ENCODE peak calls at places on chromosomes 6 and 20, in eight cellular contexts. A, W, O, C, Q, G, R and E are unnamed samples.

GRCh38 chr6:168061269-168062210 is 17.5 kb downstream of the FRMD1 start:
- DNase-seq in W (no peak), Q (no peak), O (no peak), A (no peak), G (no peak), R (no peak), C (no peak), E (no peak)

GRCh38 chr20:22985212-22985611 is 49.9 kb upstream of the SSTR4 start:
- DNase-seq in R (no peak), Q (no peak), O (no peak), A (no peak), C (no peak), G (no peak), W (no peak), E (no peak)

GRCh38 chr6:48826884-48827701 is 636.0 kb downstream of the MMUT start:
- DNase-seq in C (no peak), O (no peak), R (no peak), W (no peak), G (peak), Q (no peak), A (peak), E (peak)

GRCh38 chr6:116382587-116382986 is 11.8 kb downstream of the DSE start:
- DNase-seq in O (no peak), C (no peak), W (no peak), A (no peak), R (no peak), G (no peak), Q (no peak), E (no peak)

GRCh38 chr6:10414766-10415592 is at the start of gene TFAP2A:
- DNase-seq in O (peak), C (no peak), Q (no peak), A (no peak), W (peak), G (peak), R (no peak), E (peak)

GRCh38 chr6:155303361-155303870 is 10.9 kb downstream of the TFB1M start:
- DNase-seq in A (no peak), R (no peak), G (no peak), C (no peak), Q (no peak), O (no peak), W (no peak), E (no peak)

GRCh38 chr6:33508935-33509926 is 54.9 kb downstream of the ZBTB9 start:
- DNase-seq in C (no peak), O (peak), A (no peak), G (no peak), W (no peak), Q (no peak), R (no peak), E (no peak)

GRCh38 chr6:118403036-118403435 is 145.1 kb upstream of the PLN start:
- DNase-seq in G (no peak), R (no peak), A (no peak), C (no peak), O (no peak), W (no peak), Q (no peak), E (no peak)

GRCh38 chr6:33607126-33607783 is 13.9 kb upstream of the ITPR3 start:
- DNase-seq in R (no peak), A (no peak), Q (no peak), C (peak), W (peak), G (no peak), O (no peak), E (peak)

GRCh38 chr6:146689806-146690205 is 91.0 kb downstream of the ADGB start:
- DNase-seq in C (no peak), W (no peak), O (no peak), A (no peak), Q (no peak), G (no peak), R (no peak), E (no peak)

GRCh38 chr6:167828325-167828956 is 1.7 kb downstream of the AFDN start:
- DNase-seq in C (no peak), W (no peak), O (no peak), Q (peak), A (no peak), R (no peak), G (peak), E (no peak)

GRCh38 chr6:11427827-11428245 is 109.7 kb upstream of the TMEM170B start:
- DNase-seq in Q (no peak), R (no peak), G (peak), A (no peak), C (no peak), W (no peak), O (no peak), E (no peak)

GRCh38 chr6:131787955-131788712 is 19.7 kb upstream of the ENPP1 start:
- DNase-seq in Q (no peak), C (no peak), G (peak), W (peak), A (no peak), R (no peak), O (peak), E (peak)

GRCh38 chr20:49657118-49657901 is 56.4 kb downstream of the B4GALT5 start:
- DNase-seq in Q (no peak), A (no peak), G (no peak), W (no peak), C (no peak), R (no peak), O (no peak), E (no peak)

GRCh38 chr6:32116674-32117073 is 7.5 kb upstream of the TNXB start:
- DNase-seq in R (no peak), W (peak), G (peak), Q (peak), O (peak), A (no peak), C (peak), E (no peak)
- TF ChIP-seq CTCF in R (peak), W (peak), G (peak), Q (peak), O (peak), A (peak), C (peak), E (peak)

GRCh38 chr6:100592929-100593328 is 128.2 kb upstream of the SIM1 start:
- DNase-seq in Q (no peak), W (no peak), C (no peak), A (no peak), O (no peak), R (no peak), G (no peak), E (peak)
- TF ChIP-seq EZH2phosphoT487 in Q (no peak), W (no peak), C (no peak), A (no peak), O (no peak), R (no peak), G (no peak), E (no peak)

GRCh38 chr20:58838174-58838573 is 12.5 kb downstream of the GNAS-AS1 start:
- DNase-seq in G (no peak), O (no peak), C (no peak), A (no peak), W (no peak), Q (no peak), R (no peak), E (no peak)
- TF ChIP-seq CTCF in G (no peak), O (peak), C (no peak), A (no peak), W (no peak), Q (peak), R (no peak), E (no peak)

GRCh38 chr6:93021235-93021909 is 398.0 kb downstream of the EPHA7 start:
- DNase-seq in G (no peak), A (no peak), R (no peak), W (no peak), Q (no peak), C (no peak), O (no peak), E (no peak)
- TF ChIP-seq EZH2phosphoT487 in G (no peak), A (no peak), R (no peak), W (no peak), Q (no peak), C (no peak), O (no peak), E (no peak)

GRCh38 chr6:54646069-54646468 is 200.5 kb upstream of the FAM83B start:
- DNase-seq in A (no peak), O (no peak), C (no peak), W (no peak), G (peak), Q (no peak), R (no peak), E (no peak)

GRCh38 chr6:54640911-54641310 is 205.7 kb upstream of the FAM83B start:
- DNase-seq in G (no peak), W (no peak), R (no peak), A (no peak), O (no peak), C (no peak), Q (no peak), E (no peak)

GRCh38 chr6:54647301-54647664 is 199.3 kb upstream of the FAM83B start:
- DNase-seq in O (no peak), G (no peak), C (no peak), A (no peak), R (no peak), Q (no peak), W (no peak), E (no peak)

GRCh38 chr6:54646551-54647300 is 199.8 kb upstream of the FAM83B start:
- DNase-seq in W (no peak), G (peak), O (no peak), C (no peak), Q (no peak), R (no peak), A (no peak), E (no peak)
- TF ChIP-seq CTCF in W (no peak), G (no peak), O (no peak), C (no peak), Q (no peak), R (no peak), A (no peak), E (no peak)

DNA sequence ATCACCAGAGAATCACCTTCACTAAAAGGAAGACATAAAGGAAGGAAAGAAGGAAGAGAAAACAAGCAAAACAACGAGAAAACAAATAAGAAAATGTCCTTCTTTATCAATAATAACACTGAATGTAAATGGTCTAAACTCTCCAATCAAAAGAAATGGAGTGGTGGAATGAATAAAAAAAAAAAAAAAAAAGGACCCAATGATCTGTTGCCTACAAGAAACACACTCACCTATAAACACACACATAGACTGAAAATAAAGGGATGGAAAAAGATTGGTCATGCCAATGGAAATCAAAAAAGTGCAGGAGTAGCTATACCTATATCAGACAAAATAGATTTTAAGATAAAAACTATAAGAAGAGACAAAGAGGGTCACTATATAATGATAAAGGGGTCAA is 30.2 kb upstream of the HLA-E start:
- DNase-seq in R (no peak), G (no peak), O (no peak), W (no peak), Q (no peak), C (no peak), A (no peak), E (no peak)
- TF ChIP-seq EZH2phosphoT487 in R (no peak), G (no peak), O (no peak), W (no peak), Q (no peak), C (no peak), A (no peak), E (no peak)

GRCh38 chr6:82589509-82590206 is 226.0 kb downstream of the TPBG start:
- DNase-seq in O (peak), G (peak), A (peak), Q (peak), W (peak), R (peak), C (peak), E (peak)
- TF ChIP-seq CTCF in O (peak), G (peak), A (peak), Q (peak), W (peak), R (peak), C (peak), E (peak)